ENCODE peak calls at places on chromosomes 12 and 14, in eight cellular contexts. N, A, B, X, D, M, G and C are unnamed samples. For H3K27me3, the result is how much of the 10 kb centered on the place peaks cover.

GRCh38 chr14:50762001-50762930 is 68.7 kb downstream of the NIN start:
- DNase-seq in G (no peak), N (no peak), D (peak), B (no peak), X (no peak), M (no peak), A (no peak), C (no peak)

GRCh38 chr12:132827763-132828703 is 636 bp downstream of the GOLGA3 start:
- DNase-seq in D (peak), B (no peak), N (peak), X (peak), G (no peak), M (peak), A (peak), C (no peak)

GRCh38 chr12:55049676-55050075 is 29.9 kb downstream of the NEUROD4 start:
- DNase-seq in G (no peak), D (no peak), M (no peak), N (no peak), X (no peak), B (no peak), A (no peak), C (no peak)

GRCh38 chr14:56414231-56414630 is 165.4 kb upstream of the TMEM260 start:
- DNase-seq in X (no peak), D (no peak), G (no peak), M (no peak), N (no peak), A (no peak), B (no peak), C (no peak)

GRCh38 chr12:74259199-74259598 is 278.4 kb upstream of the ATXN7L3B start:
- DNase-seq in B (no peak), G (no peak), D (no peak), M (no peak), N (no peak), A (no peak), X (no peak), C (no peak)

GRCh38 chr12:116266220-116266619 is 11.3 kb downstream of the MED13L start:
- DNase-seq in X (no peak), G (no peak), B (no peak), A (no peak), N (peak), D (peak), M (no peak), C (no peak)

GRCh38 chr14:77037886-77038511 is 9.5 kb upstream of the IRF2BPL start:
- DNase-seq in A (no peak), D (peak), B (no peak), X (no peak), M (no peak), G (no peak), N (peak), C (no peak)

GRCh38 chr14:102140027-102140749 is 491 bp downstream of the WDR20 start:
- DNase-seq in B (no peak), D (peak), G (peak), M (no peak), A (peak), N (peak), X (peak), C (no peak)

GRCh38 chr14:68585690-68586089 is 207.2 kb downstream of the ZFP36L1 start:
- DNase-seq in M (no peak), N (no peak), A (no peak), G (no peak), B (no peak), X (no peak), D (no peak), C (no peak)

GRCh38 chr12:106582661-106583577 is at the start of gene RFX4:
- DNase-seq in B (peak), M (no peak), D (no peak), N (peak), A (no peak), X (no peak), G (no peak), C (no peak)

GRCh38 chr12:113161415-113162016 is 12.0 kb downstream of the CFAP73 start:
- DNase-seq in D (no peak), N (peak), M (no peak), X (peak), A (no peak), B (no peak), G (peak), C (no peak)

GRCh38 chr12:7075931-7076330 is 15.4 kb downstream of the C1S start:
- DNase-seq in B (no peak), M (no peak), X (no peak), G (no peak), N (no peak), D (peak), A (no peak), C (no peak)

GRCh38 chr12:8817856-8818255 is 4.6 kb upstream of the A2ML1 start:
- DNase-seq in D (no peak), X (no peak), N (no peak), M (no peak), B (no peak), A (no peak), G (no peak), C (no peak)

GRCh38 chr14:54798465-54799124 is 104.0 kb downstream of the GCH1 start:
- DNase-seq in A (no peak), N (no peak), G (no peak), D (no peak), X (no peak), M (no peak), B (no peak), C (no peak)

GRCh38 chr12:39368891-39369290 is 74.0 kb downstream of the KIF21A start:
- DNase-seq in N (no peak), A (no peak), B (no peak), D (no peak), G (no peak), X (peak), M (no peak), C (no peak)

GRCh38 chr12:89225808-89226368 is 126.4 kb downstream of the DUSP6 start:
- DNase-seq in X (peak), B (no peak), G (no peak), M (no peak), A (no peak), N (peak), D (peak), C (no peak)

GRCh38 chr12:45948546-45948945 is 41.8 kb downstream of the SCAF11 start:
- DNase-seq in G (no peak), A (no peak), B (no peak), N (no peak), D (no peak), X (no peak), M (no peak), C (no peak)

GRCh38 chr14:92914087-92914656 is 8.8 kb upstream of the CHGA start:
- DNase-seq in A (no peak), G (no peak), X (no peak), M (no peak), D (peak), B (no peak), N (peak), C (no peak)

GRCh38 chr12:47882796-47883546 is 21.8 kb downstream of the VDR start:
- DNase-seq in B (no peak), X (no peak), A (no peak), N (no peak), M (no peak), G (peak), D (no peak), C (no peak)

GRCh38 chr12:47903151-47903611 is 1.6 kb downstream of the VDR start:
- DNase-seq in B (no peak), X (no peak), D (peak), M (no peak), N (no peak), G (no peak), A (no peak), C (no peak)

GRCh38 chr14:52801014-52801708 is 9.8 kb upstream of the GNPNAT1 start:
- DNase-seq in B (no peak), D (peak), N (no peak), A (no peak), G (no peak), X (no peak), M (no peak), C (no peak)

GRCh38 chr14:34732802-34733201 is 18.4 kb upstream of the CFL2 start:
- DNase-seq in N (no peak), D (no peak), A (no peak), M (no peak), X (no peak), B (no peak), G (no peak), C (no peak)

GRCh38 chr12:42326466-42327226 is 679 bp downstream of the PPHLN1 start:
- DNase-seq in A (no peak), M (no peak), X (no peak), D (peak), B (no peak), G (no peak), N (no peak), C (no peak)

GRCh38 chr12:42325326-42325775 is 543 bp downstream of the ZCRB1 start:
- DNase-seq in M (no peak), N (no peak), G (no peak), D (no peak), B (no peak), A (no peak), X (no peak), C (no peak)

GRCh38 chr12:42323856-42324255 is 2.0 kb downstream of the ZCRB1 start:
- DNase-seq in X (no peak), N (no peak), M (no peak), A (no peak), G (no peak), D (no peak), B (no peak), C (no peak)

GRCh38 chr12:42327227-42327590 is 1.2 kb downstream of the PPHLN1 start:
- DNase-seq in X (no peak), N (no peak), D (no peak), M (no peak), A (no peak), G (no peak), B (no peak), C (no peak)

GRCh38 chr12:42325776-42326465 is at the start of the genes PPHLN1 and ZCRB1:
- DNase-seq in A (peak), B (peak), N (peak), D (peak), X (peak), M (peak), G (peak), C (no peak)
- H3K27me3 ChIP-seq in A (under half), B (under half), N (under half), D (under half), X (under half), M (under half), G (under half), C (under half)

GRCh38 chr12:52674416-52674775 is 5.8 kb downstream of the KRT1 start:
- DNase-seq in M (peak), B (no peak), X (no peak), A (no peak), D (no peak), G (no peak), N (no peak), C (no peak)

GRCh38 chr12:52677671-52678070 is 2.5 kb downstream of the KRT1 start:
- DNase-seq in M (peak), A (no peak), N (no peak), G (no peak), D (no peak), X (no peak), B (no peak), C (no peak)

GRCh38 chr12:52676163-52676562 is 4.0 kb downstream of the KRT1 start:
- DNase-seq in N (no peak), M (peak), G (no peak), B (no peak), D (no peak), X (no peak), A (no peak), C (no peak)

GRCh38 chr12:52675301-52675701 is 4.9 kb downstream of the KRT1 start:
- DNase-seq in N (no peak), B (no peak), M (no peak), A (no peak), D (no peak), G (no peak), X (no peak), C (no peak)

GRCh38 chr12:52677126-52677525 is 3.1 kb downstream of the KRT1 start:
- DNase-seq in G (no peak), A (no peak), M (peak), N (no peak), X (no peak), B (no peak), D (no peak), C (no peak)
- H3K27me3 ChIP-seq in G (under half), A (under half), M (under half), N (under half), X (under half), B (under half), D (under half), C (under half)

GRCh38 chr14:96702831-96703230 is 94.4 kb upstream of the VRK1 start:
- DNase-seq in A (no peak), B (no peak), D (no peak), N (no peak), X (no peak), G (no peak), M (no peak), C (no peak)
- H3K27me3 ChIP-seq in A (under half), B (under half), D (under half), N (under half), X (under half), G (under half), M (under half), C (under half)

DNA sequence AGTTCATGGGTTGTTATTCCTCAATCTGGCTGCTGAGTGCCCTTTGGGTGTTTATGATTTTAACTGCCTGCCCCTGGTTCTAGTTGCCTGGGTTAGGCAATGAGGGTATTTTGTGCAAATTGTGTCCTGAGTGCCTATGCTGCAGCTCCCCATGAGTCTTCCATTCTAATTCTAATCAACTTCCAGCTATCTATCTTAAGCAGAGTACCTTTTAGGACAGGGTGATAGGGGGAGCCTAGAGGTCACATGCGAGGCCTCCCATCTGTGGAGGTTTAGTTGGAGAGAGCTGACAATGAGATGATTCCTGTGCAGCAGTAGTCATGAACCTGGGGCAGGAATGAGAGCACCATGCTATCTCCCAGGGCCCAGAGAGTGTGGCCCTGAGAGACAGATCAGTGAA is 225.9 kb upstream of the PLEKHG7 start:
- DNase-seq in G (no peak), M (no peak), N (peak), A (no peak), B (no peak), D (no peak), X (no peak), C (no peak)
- H3K27me3 ChIP-seq in G (under half), M (under half), N (under half), A (under half), B (under half), D (under half), X (under half), C (under half)